ENCODE peak calls at places on chromosomes 5 and 9, in nine cellular contexts. B is colonic mucosa, A is GM23248, G is suprapubic skin, W is IMR-90, X is lower lobe of right lung, E is cardiac muscle cell, H is heart left ventricle, M is adipocyte. D is an unnamed sample.

GRCh38 chr5:180201051-180201987 is 7.7 kb downstream of the RASGEF1C start:
- DNase-seq in B (no peak), A (peak; percentile 26), G (no peak), W (no peak), X (no peak), E (peak; percentile 61), H (no peak), M (peak; percentile 7), D (no peak)

GRCh38 chr9:13690595-13690994 is 411.1 kb upstream of the MPDZ start:
- DNase-seq in B (no peak), A (no peak), G (no peak), W (peak; percentile 29), X (no peak), E (no peak), H (no peak), M (no peak), D (no peak)

GRCh38 chr9:132793606-132794580 is 84.2 kb downstream of the AK8 start:
- DNase-seq in B (no peak), A (no peak), G (no peak), W (no peak), X (no peak), E (no peak), H (no peak), M (no peak), D (no peak)

GRCh38 chr5:54440456-54440893 is 15.0 kb upstream of the HSPB3 start:
- DNase-seq in B (no peak), A (no peak), G (no peak), W (no peak), X (no peak), E (no peak), H (no peak), M (peak; percentile 25), D (no peak)

GRCh38 chr5:50667079-50667652 is 729 bp downstream of the PARP8 start:
- DNase-seq in B (peak; percentile 51), A (peak; percentile 75), G (peak; percentile 75), W (peak; percentile 41), X (peak; percentile 82), E (peak; percentile 74), H (peak; percentile 54), M (peak; percentile 78), D (peak; percentile 60)

GRCh38 chr9:36765077-36765390 is 192.3 kb downstream of the MELK start:
- DNase-seq in B (no peak), A (no peak), G (no peak), W (no peak), X (no peak), E (no peak), H (no peak), M (no peak), D (no peak)

GRCh38 chr9:131589993-131590392 is 44.7 kb downstream of the PRRT1B start:
- DNase-seq in B (no peak), A (no peak), G (no peak), W (no peak), X (no peak), E (no peak), H (no peak), M (no peak), D (no peak)

GRCh38 chr5:14457475-14457874 is 124.1 kb upstream of the OTULINL start:
- DNase-seq in B (no peak), A (no peak), G (no peak), W (no peak), X (no peak), E (no peak), H (no peak), M (no peak), D (no peak)

GRCh38 chr9:83422512-83422911 is 115.7 kb downstream of the FRMD3 start:
- DNase-seq in B (no peak), A (peak; percentile 49), G (no peak), W (no peak), X (no peak), E (no peak), H (no peak), M (peak; percentile 57), D (no peak)

GRCh38 chr5:10854526-10855277 is 93.7 kb upstream of the DAP start:
- DNase-seq in B (no peak), A (peak; percentile 64), G (no peak), W (no peak), X (peak; percentile 45), E (no peak), H (no peak), M (no peak), D (no peak)

GRCh38 chr5:172173771-172174170 is 14.3 kb downstream of the STK10 start:
- DNase-seq in B (no peak), A (peak; percentile 60), G (no peak), W (peak; percentile 65), X (peak; percentile 64), E (no peak), H (peak; percentile 34), M (peak; percentile 28), D (no peak)

GRCh38 chr5:107466233-107466769 is 204.4 kb downstream of the EFNA5 start:
- DNase-seq in B (no peak), A (no peak), G (no peak), W (peak; percentile 66), X (no peak), E (peak; percentile 19), H (no peak), M (peak; percentile 49), D (no peak)

GRCh38 chr5:68418230-68418629 is 202.7 kb downstream of the PIK3R1 start:
- DNase-seq in B (no peak), A (peak; percentile 70), G (no peak), W (peak; percentile 47), X (no peak), E (peak; percentile 40), H (no peak), M (peak; percentile 82), D (no peak)

GRCh38 chr5:158456756-158457155 is 597.8 kb upstream of the CLINT1 start:
- DNase-seq in B (no peak), A (peak; percentile 97), G (peak; percentile 68), W (peak; percentile 94), X (no peak), E (no peak), H (no peak), M (peak; percentile 83), D (no peak)

GRCh38 chr9:19117039-19117716 is 10.1 kb downstream of the PLIN2 start:
- DNase-seq in B (no peak), A (peak; percentile 56), G (no peak), W (no peak), X (no peak), E (no peak), H (no peak), M (no peak), D (no peak)

GRCh38 chr5:169162407-169162806 is 138.5 kb downstream of the SLIT3 start:
- DNase-seq in B (no peak), A (peak; percentile 83), G (no peak), W (no peak), X (no peak), E (no peak), H (no peak), M (peak; percentile 37), D (no peak)

GRCh38 chr5:136598901-136599300 is 233.6 kb upstream of the TRPC7 start:
- DNase-seq in B (no peak), A (no peak), G (no peak), W (no peak), X (no peak), E (no peak), H (no peak), M (no peak), D (no peak)

GRCh38 chr5:158589939-158590338 is 509.8 kb downstream of the EBF1 start:
- DNase-seq in B (no peak), A (no peak), G (no peak), W (no peak), X (no peak), E (no peak), H (no peak), M (no peak), D (no peak)

GRCh38 chr9:119974026-119974425 is 604.8 kb upstream of the BRINP1 start:
- DNase-seq in B (no peak), A (peak; percentile 48), G (no peak), W (no peak), X (no peak), E (no peak), H (no peak), M (peak; percentile 18), D (no peak)

GRCh38 chr5:1015545-1015944 is 6.9 kb downstream of the NKD2 start:
- DNase-seq in B (no peak), A (no peak), G (no peak), W (no peak), X (no peak), E (no peak), H (no peak), M (no peak), D (no peak)

DNA sequence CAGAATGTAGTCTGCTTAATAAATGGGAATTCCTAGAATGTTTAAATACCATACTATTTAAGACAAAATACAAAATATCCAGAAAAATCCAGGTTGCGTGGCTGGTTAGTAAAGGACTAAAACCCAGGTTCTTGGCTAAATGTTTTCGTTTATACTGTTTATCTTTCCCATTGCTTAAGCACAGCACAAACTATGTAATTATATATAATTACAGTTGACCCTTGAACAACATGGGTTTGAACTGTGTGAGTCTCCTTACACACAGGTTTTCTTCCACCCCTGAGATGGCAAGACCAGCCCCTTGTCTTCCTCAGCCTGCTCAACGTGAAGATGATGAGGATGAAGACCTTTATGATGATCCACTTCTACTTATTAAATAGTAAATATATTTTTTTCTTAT is 24.7 kb downstream of the XPA start:
- DNase-seq in B (no peak), A (no peak), G (no peak), W (no peak), X (no peak), E (no peak), H (no peak), M (no peak), D (no peak)
- H3K36me3 ChIP-seq in B (peaks cover 21% of the 10 kb centered on the region), A (peaks cover 92% of the 10 kb centered on the region), G (peaks cover 94% of the 10 kb centered on the region), W (peaks cover 51% of the 10 kb centered on the region), X (peaks cover 100% of the 10 kb centered on the region), E (peaks cover 95% of the 10 kb centered on the region), H (peaks cover 34% of the 10 kb centered on the region), M (peaks cover 100% of the 10 kb centered on the region), D (peaks cover 87% of the 10 kb centered on the region)

GRCh38 chr5:139641116-139642080 is 6.8 kb upstream of the CXXC5 start:
- DNase-seq in B (peak; percentile 26), A (no peak), G (peak; percentile 50), W (no peak), X (no peak), E (no peak), H (no peak), M (no peak), D (no peak)
- H3K4me1 ChIP-seq in B (peaks cover 22% of the 10 kb centered on the region), A (peaks cover 24% of the 10 kb centered on the region), G (peaks cover 58% of the 10 kb centered on the region), W (peaks cover 17% of the 10 kb centered on the region), X (peaks cover 45% of the 10 kb centered on the region), E (peaks cover 25% of the 10 kb centered on the region), H (peaks cover 26% of the 10 kb centered on the region), M (peaks cover 53% of the 10 kb centered on the region), D (peaks cover 51% of the 10 kb centered on the region)

GRCh38 chr9:121769939-121770338 is 118.5 kb downstream of the DAB2IP start:
- DNase-seq in B (no peak), A (no peak), G (no peak), W (no peak), X (no peak), E (no peak), H (no peak), M (no peak), D (peak; percentile 22)
- H3K36me3 ChIP-seq in B (peaks cover 17% of the 10 kb centered on the region), A (peaks cover 17% of the 10 kb centered on the region), G (peaks cover 99% of the 10 kb centered on the region), W (peaks cover 66% of the 10 kb centered on the region), X (peaks cover 94% of the 10 kb centered on the region), E (peaks cover 60% of the 10 kb centered on the region), H (peaks cover 15% of the 10 kb centered on the region), M (peaks cover 16% of the 10 kb centered on the region), D (peaks cover 63% of the 10 kb centered on the region)

DNA sequence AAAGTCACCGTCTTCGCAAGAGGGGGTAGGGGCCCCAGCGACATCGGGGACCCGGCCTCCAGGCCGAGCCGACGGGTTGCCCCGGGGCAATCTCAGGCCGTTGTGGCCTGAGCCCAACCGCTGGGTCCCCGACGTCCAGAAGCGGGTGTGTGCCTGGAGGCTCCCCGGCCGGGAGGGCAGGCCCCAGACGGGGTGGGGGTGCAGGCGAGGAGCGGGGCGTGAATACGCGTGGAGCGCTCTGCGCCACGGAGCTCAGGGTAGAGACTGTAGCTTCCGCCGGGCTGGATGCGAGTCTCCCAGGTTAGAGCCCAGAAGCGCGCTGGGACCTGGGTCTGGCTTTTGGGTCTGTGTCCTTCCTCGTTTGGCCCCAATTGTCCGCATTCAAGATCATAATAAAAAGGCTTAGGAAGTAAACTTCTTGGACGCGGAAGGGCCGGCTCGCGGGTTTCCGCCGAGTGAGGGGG is 3.5 kb downstream of the BARX1 start:
- DNase-seq in B (no peak), A (no peak), G (no peak), W (no peak), X (no peak), E (no peak), H (no peak), M (no peak), D (peak; percentile 63)
- H3K4me1 ChIP-seq in B (peaks cover 16% of the 10 kb centered on the region), A (no peaks in the 10 kb centered on the region), G (peaks cover 50% of the 10 kb centered on the region), W (peaks cover 2% of the 10 kb centered on the region), X (peaks cover 53% of the 10 kb centered on the region), E (no peaks in the 10 kb centered on the region), H (peaks cover 49% of the 10 kb centered on the region), M (peaks cover 9% of the 10 kb centered on the region), D (peaks cover 6% of the 10 kb centered on the region)

D was measured in pancreas.